ENCODE peak calls at places on chromosomes 11 and 22, in eight cellular contexts. M, Z, E, J, P, O, R and S are unnamed samples.

GRCh38 chr11:123034587-123034986 is 27.3 kb downstream of the HSPA8 start:
- DNase-seq in M (no peak), Z (no peak), E (no peak), J (no peak), P (no peak), O (no peak), R (no peak), S (no peak)

GRCh38 chr11:10450451-10451398 is 4.3 kb upstream of the AMPD3 start:
- DNase-seq in M (peak), Z (no peak), E (peak), J (peak), P (no peak), O (peak), R (no peak), S (no peak)

GRCh38 chr11:16082532-16083055 is 273.8 kb downstream of the SOX6 start:
- DNase-seq in M (no peak), Z (no peak), E (no peak), J (no peak), P (no peak), O (no peak), R (no peak), S (no peak)

GRCh38 chr11:8063319-8063718 is 17.7 kb upstream of the TUB start:
- DNase-seq in M (peak), Z (no peak), E (no peak), J (no peak), P (no peak), O (peak), R (no peak), S (no peak)

GRCh38 chr22:46069518-46070214 is 80.7 kb upstream of the PPARA start:
- DNase-seq in M (peak), Z (no peak), E (peak), J (peak), P (peak), O (peak), R (no peak), S (no peak)

GRCh38 chr11:101862410-101863233 is 52.2 kb upstream of the CEP126 start:
- DNase-seq in M (peak), Z (no peak), E (peak), J (peak), P (no peak), O (no peak), R (no peak), S (no peak)

GRCh38 chr22:46908641-46909107 is 146.2 kb downstream of the TBC1D22A start:
- DNase-seq in M (no peak), Z (no peak), E (no peak), J (no peak), P (no peak), O (no peak), R (no peak), S (no peak)

GRCh38 chr22:35376728-35377472 is 4.0 kb upstream of the HMOX1 start:
- DNase-seq in M (peak), Z (no peak), E (peak), J (peak), P (peak), O (peak), R (peak), S (peak)

GRCh38 chr11:125457814-125458343 is 38.2 kb downstream of the FEZ1 start:
- DNase-seq in M (peak), Z (no peak), E (no peak), J (no peak), P (peak), O (peak), R (peak), S (no peak)

GRCh38 chr11:21511835-21512440 is 680.9 kb upstream of the ANO5 start:
- DNase-seq in M (peak), Z (no peak), E (peak), J (peak), P (peak), O (peak), R (peak), S (peak)

GRCh38 chr11:117187428-117187798 is 8.9 kb downstream of the SIDT2 start:
- DNase-seq in M (peak), Z (no peak), E (no peak), J (no peak), P (no peak), O (no peak), R (no peak), S (no peak)

GRCh38 chr11:117831661-117832415 is 7.3 kb upstream of the FXYD2 start:
- DNase-seq in M (no peak), Z (no peak), E (no peak), J (no peak), P (no peak), O (no peak), R (no peak), S (no peak)

GRCh38 chr22:24156146-24156914 is 25.0 kb upstream of the SUSD2 start:
- DNase-seq in M (peak), Z (peak), E (no peak), J (peak), P (no peak), O (no peak), R (no peak), S (peak)

GRCh38 chr11:75320046-75320618 is 31.3 kb downstream of the ARRB1 start:
- DNase-seq in M (no peak), Z (no peak), E (no peak), J (no peak), P (no peak), O (no peak), R (no peak), S (no peak)

GRCh38 chr22:46381731-46382130 is 46.2 kb downstream of the TRMU start:
- DNase-seq in M (no peak), Z (no peak), E (no peak), J (no peak), P (no peak), O (no peak), R (no peak), S (no peak)

GRCh38 chr22:21003782-21004181 is 1.9 kb upstream of the THAP7 start:
- DNase-seq in M (peak), Z (no peak), E (no peak), J (no peak), P (no peak), O (no peak), R (no peak), S (no peak)

GRCh38 chr11:117868815-117869642 is 7.4 kb downstream of the FXYD6 start:
- DNase-seq in M (no peak), Z (no peak), E (no peak), J (no peak), P (no peak), O (no peak), R (no peak), S (no peak)

GRCh38 chr11:8593935-8594909 is at the start of gene STK33:
- DNase-seq in M (peak), Z (no peak), E (peak), J (peak), P (no peak), O (peak), R (peak), S (peak)

GRCh38 chr22:38317237-38317994 is at the start of gene CSNK1E:
- DNase-seq in M (peak), Z (peak), E (peak), J (peak), P (peak), O (peak), R (peak), S (peak)

GRCh38 chr22:24995649-24996180 is 43.2 kb downstream of the KIAA1671 start:
- DNase-seq in M (no peak), Z (no peak), E (no peak), J (no peak), P (no peak), O (no peak), R (no peak), S (no peak)

GRCh38 chr22:37601540-37602442 is 6.8 kb upstream of the GGA1 start:
- DNase-seq in M (peak), Z (no peak), E (peak), J (peak), P (no peak), O (no peak), R (no peak), S (peak)

GRCh38 chr22:45321827-45322226 is 12.1 kb downstream of the FAM118A start:
- DNase-seq in M (no peak), Z (no peak), E (no peak), J (no peak), P (no peak), O (no peak), R (no peak), S (no peak)